ENCODE peak calls at places on chromosomes 2 and 18, in eight cellular contexts. Q, D, L, W, X, I, G and T are unnamed samples.

GRCh38 chr2:57954020-57954419 is 92.6 kb upstream of the VRK2 start:
- DNase-seq in L (no peak), X (no peak), D (no peak), W (no peak), I (no peak), G (no peak), Q (no peak), T (no peak)

GRCh38 chr2:199955339-199956061 is at the start of the genes MAIP1 and TYW5:
- DNase-seq in D (peak), L (peak), G (peak), Q (peak), I (peak), W (peak), X (peak), T (peak)

GRCh38 chr2:233139875-233140585 is 79.9 kb downstream of the INPP5D start:
- DNase-seq in Q (no peak), W (no peak), G (no peak), X (no peak), L (no peak), I (no peak), D (no peak), T (no peak)

GRCh38 chr2:20590704-20591515 is 60.0 kb downstream of the HS1BP3 start:
- DNase-seq in W (no peak), G (no peak), D (peak), I (no peak), X (no peak), Q (no peak), L (no peak), T (no peak)

GRCh38 chr2:9800975-9801723 is 42.1 kb upstream of the TAF1B start:
- DNase-seq in I (no peak), W (no peak), G (peak), L (no peak), X (peak), Q (no peak), D (no peak), T (no peak)

GRCh38 chr2:84247532-84247931 is 211.5 kb downstream of the SUCLG1 start:
- DNase-seq in X (no peak), L (no peak), I (no peak), G (no peak), D (no peak), W (no peak), Q (no peak), T (no peak)

GRCh38 chr2:172094319-172095145 is 8.2 kb downstream of the DLX2 start:
- DNase-seq in I (no peak), W (no peak), X (no peak), Q (no peak), L (no peak), D (no peak), G (no peak), T (no peak)

GRCh38 chr2:48424866-48425265 is 105.1 kb upstream of the STON1 start:
- DNase-seq in G (no peak), Q (no peak), I (no peak), X (no peak), L (no peak), D (no peak), W (no peak), T (no peak)

GRCh38 chr2:190746971-190747761 is 98.3 kb downstream of the NAB1 start:
- DNase-seq in W (no peak), D (no peak), G (no peak), I (peak), X (no peak), Q (no peak), L (peak), T (no peak)

GRCh38 chr2:175838979-175839378 is 163.1 kb downstream of the LNPK start:
- DNase-seq in X (no peak), L (no peak), I (no peak), Q (no peak), D (no peak), G (no peak), W (no peak), T (no peak)

GRCh38 chr2:45167885-45168284 is 158.6 kb upstream of the SIX2 start:
- DNase-seq in I (no peak), Q (no peak), D (no peak), G (no peak), W (no peak), X (no peak), L (no peak), T (no peak)

GRCh38 chr2:160932960-160933359 is 227.3 kb upstream of the TANK start:
- DNase-seq in I (peak), Q (peak), D (no peak), L (no peak), G (no peak), W (no peak), X (no peak), T (no peak)

GRCh38 chr2:96631804-96632435 is 6.2 kb downstream of the KANSL3 start:
- DNase-seq in X (no peak), G (no peak), I (peak), L (no peak), W (no peak), D (no peak), Q (no peak), T (no peak)

GRCh38 chr2:161068670-161069069 is 91.6 kb upstream of the TANK start:
- DNase-seq in L (no peak), W (no peak), D (no peak), I (no peak), G (no peak), X (no peak), Q (no peak), T (no peak)

GRCh38 chr2:101718993-101719571 is 21.6 kb downstream of the MAP4K4 start:
- DNase-seq in G (no peak), D (no peak), I (no peak), Q (no peak), W (no peak), X (no peak), L (no peak), T (no peak)

GRCh38 chr2:218081695-218082094 is 12.6 kb downstream of the RUFY4 start:
- DNase-seq in L (no peak), D (no peak), W (no peak), X (no peak), I (peak), Q (no peak), G (no peak), T (no peak)

GRCh38 chr2:200399046-200399445 is 92.6 kb downstream of the SPATS2L start:
- DNase-seq in I (no peak), D (no peak), X (no peak), L (no peak), G (no peak), W (no peak), Q (no peak), T (no peak)

GRCh38 chr2:237411683-237412349 is 2.1 kb downstream of the COL6A3 start:
- DNase-seq in I (no peak), X (no peak), D (no peak), L (no peak), W (no peak), G (no peak), Q (peak), T (no peak)

GRCh38 chr18:22536558-22536957 is 118.8 kb upstream of the CTAGE1 start:
- DNase-seq in W (no peak), I (no peak), D (no peak), G (no peak), X (no peak), L (peak), Q (no peak), T (no peak)

GRCh38 chr2:121345887-121346286 is 60.9 kb upstream of the TFCP2L1 start:
- DNase-seq in G (no peak), I (no peak), W (no peak), D (no peak), L (no peak), X (no peak), Q (no peak), T (no peak)

GRCh38 chr2:9777081-9777480 is 66.2 kb upstream of the TAF1B start:
- DNase-seq in X (no peak), G (no peak), Q (no peak), I (no peak), D (no peak), W (no peak), L (no peak), T (no peak)

GRCh38 chr18:26510337-26510736 is 38.0 kb downstream of the KCTD1 start:
- DNase-seq in L (no peak), Q (no peak), X (no peak), D (no peak), I (no peak), G (no peak), W (no peak), T (no peak)

GRCh38 chr2:71347517-71347916 is 15.9 kb downstream of the ZNF638 start:
- DNase-seq in D (no peak), I (no peak), G (no peak), Q (peak), W (no peak), L (peak), X (no peak), T (no peak)

GRCh38 chr2:167420261-167420660 is 532.0 kb downstream of the XIRP2 start:
- DNase-seq in I (no peak), X (no peak), W (no peak), G (no peak), L (no peak), Q (no peak), D (no peak), T (no peak)

GRCh38 chr2:16318474-16319195 is 347.0 kb downstream of the CYRIA start:
- DNase-seq in G (no peak), Q (peak), L (no peak), D (peak), W (no peak), I (no peak), X (no peak), T (no peak)

GRCh38 chr2:71798266-71799012 is 345.1 kb downstream of the DYSF start:
- DNase-seq in L (peak), D (no peak), G (no peak), Q (peak), X (no peak), W (no peak), I (no peak), T (peak)

GRCh38 chr2:205052781-205053180 is 507.5 kb downstream of the PARD3B start:
- DNase-seq in Q (no peak), I (no peak), W (no peak), G (no peak), X (no peak), L (no peak), D (no peak), T (no peak)

GRCh38 chr2:168237741-168238140 is 9.7 kb downstream of the STK39 start:
- DNase-seq in G (no peak), L (no peak), I (no peak), Q (no peak), W (no peak), D (no peak), X (no peak), T (no peak)

DNA sequence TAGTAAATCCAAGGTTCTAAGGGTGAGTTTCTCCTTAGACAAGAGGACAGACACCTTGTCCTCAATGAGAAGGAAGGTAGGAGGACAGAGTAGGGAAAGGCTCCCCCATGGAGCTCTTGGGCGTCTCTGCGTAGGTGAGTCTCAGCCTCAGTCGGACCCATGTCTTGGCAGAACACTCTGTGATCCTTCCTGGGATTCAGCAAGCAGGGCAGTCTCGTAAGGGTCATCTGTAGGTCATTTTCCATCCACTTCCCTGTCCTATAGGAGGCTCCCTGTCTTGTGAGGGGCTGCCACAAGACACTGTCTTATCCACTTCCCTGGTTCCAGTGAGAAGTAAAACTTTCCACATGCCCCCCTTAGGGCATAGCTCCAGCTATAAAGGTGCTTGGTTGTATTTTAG is 122.6 kb upstream of the TWIST2 start:
- DNase-seq in W (no peak), L (no peak), I (no peak), G (no peak), D (no peak), X (no peak), Q (no peak), T (no peak)
- TF ChIP-seq CTCF in W (no peak), L (no peak), I (no peak), G (no peak), D (no peak), X (no peak), Q (no peak), T (no peak)

GRCh38 chr2:119227346-119227745 is 3.7 kb downstream of the STEAP3 start:
- DNase-seq in X (no peak), I (no peak), L (no peak), G (no peak), D (no peak), W (no peak), Q (no peak), T (no peak)
- TF ChIP-seq CTCF in X (no peak), I (no peak), L (no peak), G (no peak), D (no peak), W (no peak), Q (no peak), T (no peak)

DNA sequence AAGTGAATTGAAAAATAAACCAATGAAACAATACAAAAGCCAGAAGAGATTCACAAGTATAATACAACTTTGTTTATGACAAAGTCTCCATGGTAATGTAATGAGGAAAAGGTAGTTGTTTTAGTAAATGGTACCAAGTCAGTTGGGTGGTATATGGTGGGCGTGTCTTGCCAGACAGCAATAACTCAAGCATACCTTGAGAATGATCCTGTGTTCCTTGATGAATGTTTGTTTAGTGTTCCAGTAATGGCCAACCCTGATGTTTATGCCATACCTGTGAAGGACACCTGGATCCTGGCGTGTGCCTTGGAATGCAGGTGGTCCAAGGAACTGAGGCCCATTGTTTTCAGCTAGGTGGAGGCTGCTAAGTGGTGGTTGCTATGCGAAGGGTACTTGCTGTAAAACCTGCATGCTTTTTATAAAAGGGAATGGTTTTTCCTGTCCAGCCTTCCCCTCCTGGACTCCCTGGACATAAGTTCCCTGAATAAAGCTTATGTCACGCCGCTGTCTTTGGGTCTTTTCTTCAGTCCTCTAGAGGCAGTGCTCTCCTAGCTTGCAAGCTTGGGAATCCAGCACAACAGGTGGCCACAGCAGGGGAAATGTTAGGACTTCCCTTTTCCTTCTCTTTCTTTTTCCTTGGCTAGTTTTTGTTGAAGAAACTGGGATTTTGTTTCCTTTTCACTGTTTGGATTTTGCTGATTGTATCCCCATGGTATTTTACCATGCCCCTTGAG is 54.7 kb downstream of the MTA3 start:
- DNase-seq in L (no peak), G (no peak), Q (no peak), X (no peak), I (no peak), W (no peak), D (no peak), T (no peak)
- TF ChIP-seq CTCF in L (no peak), G (no peak), Q (no peak), X (no peak), I (no peak), W (no peak), D (no peak), T (no peak)

GRCh38 chr2:238433941-238434845 is 7.5 kb downstream of the ASB1 start:
- DNase-seq in W (no peak), I (peak), G (no peak), Q (no peak), X (no peak), L (no peak), D (no peak), T (no peak)

GRCh38 chr2:238431431-238431830 is 4.7 kb downstream of the ASB1 start:
- DNase-seq in X (no peak), I (no peak), Q (no peak), L (no peak), G (no peak), D (no peak), W (no peak), T (no peak)

GRCh38 chr2:238435752-238436096 is 9.0 kb downstream of the ASB1 start:
- DNase-seq in W (no peak), I (no peak), Q (no peak), G (no peak), L (no peak), D (no peak), X (no peak), T (no peak)

GRCh38 chr2:238434846-238435751 is 8.4 kb downstream of the ASB1 start:
- DNase-seq in W (no peak), G (no peak), D (no peak), Q (no peak), L (no peak), X (no peak), I (no peak), T (no peak)

GRCh38 chr2:238433300-238433915 is 6.7 kb downstream of the ASB1 start:
- DNase-seq in Q (no peak), D (no peak), X (no peak), L (no peak), W (no peak), I (no peak), G (no peak), T (no peak)
- TF ChIP-seq CTCF in Q (no peak), D (no peak), X (no peak), L (no peak), W (no peak), I (no peak), G (no peak), T (no peak)

GRCh38 chr2:139622691-139623090 is 842.5 kb upstream of the NXPH2 start:
- DNase-seq in G (no peak), D (no peak), X (no peak), W (no peak), I (no peak), L (no peak), Q (no peak), T (no peak)
- TF ChIP-seq CTCF in G (no peak), D (no peak), X (no peak), W (no peak), I (no peak), L (no peak), Q (no peak), T (no peak)

GRCh38 chr2:127701651-127702394 is 526 bp downstream of the SFT2D3 start:
- DNase-seq in I (no peak), L (peak), W (peak), Q (peak), X (peak), D (peak), G (peak), T (peak)
- TF ChIP-seq CTCF in I (peak), L (peak), W (no peak), Q (no peak), X (no peak), D (no peak), G (peak), T (peak)

DNA sequence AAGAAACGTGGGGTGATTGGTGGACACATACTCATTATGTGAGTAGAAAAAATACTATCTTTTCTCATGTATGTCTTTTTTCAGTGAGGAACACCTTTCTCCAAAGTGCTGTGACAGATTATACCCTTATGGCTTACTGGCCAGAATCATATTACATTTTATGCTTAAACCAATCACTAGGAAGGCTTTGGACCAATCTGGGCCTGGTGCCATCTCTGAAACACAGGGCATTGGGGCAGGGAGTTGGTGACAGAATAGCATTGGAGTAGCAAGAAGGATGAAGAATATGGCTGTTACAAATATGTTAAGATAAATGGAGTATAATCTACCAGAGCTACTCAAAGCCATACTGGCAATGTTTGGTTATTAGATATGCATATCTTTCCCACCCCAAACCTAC is 10.2 kb downstream of the UGP2 start:
- DNase-seq in L (no peak), Q (no peak), X (no peak), I (no peak), G (no peak), D (no peak), W (no peak), T (no peak)
- TF ChIP-seq CTCF in L (no peak), Q (no peak), X (no peak), I (no peak), G (no peak), D (no peak), W (no peak), T (no peak)

GRCh38 chr2:208097801-208098200 is 26.5 kb downstream of the CRYGD start:
- DNase-seq in W (no peak), X (no peak), L (no peak), I (no peak), D (no peak), Q (no peak), G (no peak), T (no peak)

GRCh38 chr2:208099682-208100081 is 24.6 kb downstream of the CRYGD start:
- DNase-seq in I (no peak), D (no peak), W (no peak), G (no peak), X (no peak), Q (no peak), L (no peak), T (no peak)

GRCh38 chr2:208103616-208104015 is 20.7 kb downstream of the CRYGD start:
- DNase-seq in W (no peak), I (no peak), L (no peak), G (no peak), X (no peak), D (no peak), Q (no peak), T (no peak)

GRCh38 chr2:208098267-208098666 is 26.1 kb downstream of the CRYGD start:
- DNase-seq in X (no peak), W (no peak), Q (no peak), G (no peak), D (no peak), L (no peak), I (no peak), T (no peak)

GRCh38 chr2:208101716-208102631 is 22.4 kb downstream of the CRYGD start:
- DNase-seq in X (no peak), G (no peak), L (no peak), I (no peak), W (no peak), Q (peak), D (peak), T (no peak)
- TF ChIP-seq CTCF in X (no peak), G (peak), L (peak), I (peak), W (no peak), Q (peak), D (peak), T (peak)

GRCh38 chr2:128037624-128038023 is 9.8 kb upstream of the SAP130 start:
- DNase-seq in Q (no peak), X (no peak), W (no peak), D (no peak), L (no peak), I (no peak), G (no peak), T (no peak)
- TF ChIP-seq CTCF in Q (peak), X (no peak), W (no peak), D (no peak), L (no peak), I (no peak), G (no peak), T (no peak)